ENCODE peak calls at places on chromosomes 13 and 19, in nine cellular contexts. W is neural progenitor cell, V is endodermal cell, H is fibroblast of lung, G is HCT116, Y is IMR-90, P is SK-N-MC, X is PC-3, I is SK-N-SH. B is an unnamed sample.
A peak's percentile ranks its signal among the peaks of the same experiment; 100 is the strongest.

GRCh38 chr13:110499621-110500281 is 61.8 kb downstream of the RAB20 start:
- DNase-seq in X (peak; percentile 80), H (no peak), P (no peak), Y (peak; percentile 50), G (no peak), W (no peak), I (no peak), V (no peak), B (no peak)

GRCh38 chr19:7098701-7099596 is 29.4 kb downstream of the ZNF557 start:
- DNase-seq in H (peak; percentile 91), W (peak; percentile 96), V (peak; percentile 98), Y (peak; percentile 87), X (peak; percentile 95), P (no peak), I (peak; percentile 92), G (peak; percentile 79), B (peak; percentile 91)

GRCh38 chr19:51256053-51256682 is 5.3 kb downstream of the SIGLECL1 start:
- DNase-seq in W (no peak), X (no peak), H (no peak), I (no peak), Y (no peak), P (no peak), G (no peak), V (peak; percentile 3), B (no peak)

GRCh38 chr13:33033361-33033812 is 17.2 kb downstream of the KL start:
- DNase-seq in I (no peak), H (no peak), X (no peak), V (no peak), W (no peak), G (no peak), P (no peak), Y (no peak), B (peak; percentile 31)

GRCh38 chr19:9324584-9324962 is 594 bp downstream of the ZNF559 start:
- DNase-seq in X (no peak), W (no peak), V (no peak), P (no peak), I (peak; percentile 7), Y (no peak), H (no peak), G (no peak), B (no peak)

GRCh38 chr13:74361274-74361673 is 227.1 kb upstream of the KLF12 start:
- DNase-seq in X (no peak), P (no peak), W (no peak), G (no peak), V (no peak), I (no peak), Y (no peak), H (no peak), B (no peak)

GRCh38 chr19:21164541-21164940 is 22.7 kb downstream of the ZNF431 start:
- DNase-seq in X (no peak), H (no peak), P (no peak), V (no peak), W (no peak), I (no peak), Y (no peak), G (no peak), B (no peak)

GRCh38 chr19:46080561-46080960 is 39.8 kb upstream of the IGFL4 start:
- DNase-seq in G (no peak), V (no peak), I (no peak), Y (peak; percentile 92), H (peak; percentile 56), X (peak; percentile 50), P (no peak), W (no peak), B (no peak)

GRCh38 chr19:869245-870177 is 10.0 kb downstream of the CFD start:
- DNase-seq in Y (peak; percentile 96), W (no peak), I (no peak), G (peak; percentile 63), V (peak; percentile 50), P (peak; percentile 52), H (peak; percentile 96), X (peak; percentile 84), B (no peak)

GRCh38 chr19:42281175-42282035 is 12.4 kb downstream of the CIC start:
- DNase-seq in P (no peak), G (no peak), W (peak; percentile 58), X (no peak), Y (peak; percentile 41), H (peak; percentile 65), V (peak; percentile 83), I (no peak), B (peak; percentile 32)

GRCh38 chr13:36158606-36159005 is 27.4 kb upstream of the DCLK1 start:
- DNase-seq in P (no peak), W (no peak), X (peak; percentile 29), G (no peak), I (no peak), Y (no peak), H (no peak), V (no peak), B (no peak)

GRCh38 chr13:99311137-99311536 is 3.9 kb upstream of the GPR183 start:
- DNase-seq in V (no peak), W (no peak), Y (peak; percentile 49), H (no peak), G (no peak), P (no peak), X (no peak), I (no peak), B (no peak)

GRCh38 chr13:99310382-99311031 is 3.3 kb upstream of the GPR183 start:
- DNase-seq in I (peak; percentile 25), V (no peak), P (no peak), W (no peak), G (no peak), H (peak; percentile 90), X (peak; percentile 29), Y (peak; percentile 93), B (no peak)

GRCh38 chr13:99307648-99308339 is 595 bp upstream of the GPR183 start:
- DNase-seq in W (no peak), V (peak; percentile 71), G (no peak), H (peak; percentile 44), P (no peak), Y (peak; percentile 83), X (peak; percentile 53), I (no peak), B (no peak)

GRCh38 chr13:99307247-99307646 is at the start of gene GPR183:
- DNase-seq in X (no peak), G (no peak), W (no peak), I (no peak), V (no peak), P (no peak), H (no peak), Y (peak; percentile 43), B (no peak)

DNA sequence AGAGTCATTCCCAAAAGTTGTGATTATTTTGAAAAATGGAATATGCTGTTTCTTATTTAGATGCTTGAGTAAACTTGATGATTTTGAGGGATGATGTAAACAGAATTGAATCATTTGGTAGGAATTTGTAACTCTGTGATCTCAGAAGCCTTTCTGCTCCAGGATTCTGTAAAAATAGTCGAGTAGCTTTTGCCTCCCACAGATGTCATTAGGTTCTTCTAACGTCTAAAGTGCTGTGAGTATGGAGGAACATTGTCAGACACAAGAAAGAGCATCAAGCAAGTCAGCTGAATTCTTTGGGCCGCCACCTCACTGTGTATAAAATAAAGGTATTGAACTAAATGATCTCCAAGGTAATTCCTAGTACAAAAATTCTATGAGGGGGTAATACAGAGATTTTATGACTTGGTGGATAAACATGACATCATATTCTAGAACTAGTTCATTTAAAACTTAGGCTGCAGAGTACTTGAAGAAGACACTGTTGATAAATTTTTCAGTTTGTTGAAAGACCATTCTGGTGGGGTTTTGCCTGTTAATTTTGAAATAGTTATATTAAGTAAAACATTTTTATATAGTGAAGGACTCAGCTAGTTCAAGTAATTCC is 1.4 kb upstream of the GPR183 start:
- DNase-seq in W (no peak), P (no peak), Y (peak; percentile 63), X (no peak), G (no peak), H (peak; percentile 44), I (no peak), V (no peak), B (no peak)
- H3K9ac ChIP-seq in W (no peak overlapping the region), P (no peak overlapping the region), Y (no peak overlapping the region), X (no peak overlapping the region), G (peak overlapping the region; percentile 35), H (no peak overlapping the region), I (no peak overlapping the region), V (peak overlapping the region; percentile 81), B (no peak overlapping the region)

DNA sequence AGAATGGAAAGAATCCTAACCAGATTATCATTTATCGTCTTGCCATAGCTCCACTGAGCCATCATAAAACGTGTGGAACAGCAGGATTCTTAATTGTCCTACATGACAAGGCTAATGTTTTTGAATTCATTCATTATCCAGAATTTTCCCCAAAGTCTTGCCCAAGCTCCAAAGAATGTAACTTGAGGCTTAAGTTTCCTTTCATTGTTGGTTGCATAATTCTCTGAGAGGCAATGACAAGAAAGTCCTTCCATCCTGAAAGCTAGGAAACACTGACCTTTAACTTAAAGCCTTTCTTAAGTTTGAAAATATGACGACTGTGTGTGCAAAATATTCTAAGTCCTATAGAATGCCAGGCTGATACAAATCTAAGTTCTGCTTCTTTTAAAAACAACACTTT is 546.1 kb downstream of the SUCLA2 start:
- DNase-seq in I (no peak), X (no peak), Y (peak; percentile 40), H (peak; percentile 57), W (no peak), V (no peak), P (no peak), G (no peak), B (no peak)
- H3K9ac ChIP-seq in I (no peak overlapping the region), X (no peak overlapping the region), Y (no peak overlapping the region), H (no peak overlapping the region), W (no peak overlapping the region), V (no peak overlapping the region), P (no peak overlapping the region), G (no peak overlapping the region), B (no peak overlapping the region)

GRCh38 chr19:3073159-3073563 is 10.9 kb upstream of the TLE5 start:
- DNase-seq in G (peak; percentile 81), H (peak; percentile 89), X (no peak), V (no peak), I (peak; percentile 75), W (no peak), P (peak; percentile 30), Y (peak; percentile 68), B (no peak)

GRCh38 chr19:3073931-3074595 is 11.8 kb upstream of the TLE5 start:
- DNase-seq in X (no peak), G (no peak), W (no peak), V (peak; percentile 78), H (no peak), Y (no peak), I (peak; percentile 14), P (no peak), B (no peak)

GRCh38 chr19:3075605-3076431 is 13.5 kb upstream of the TLE5 start:
- DNase-seq in W (peak; percentile 74), H (no peak), X (peak; percentile 57), V (peak; percentile 91), Y (no peak), I (peak; percentile 89), G (no peak), P (no peak), B (peak; percentile 76)

GRCh38 chr19:3068071-3068470 is 5.8 kb upstream of the TLE5 start:
- DNase-seq in I (peak; percentile 82), X (no peak), P (no peak), H (no peak), V (no peak), Y (no peak), W (no peak), G (no peak), B (no peak)

GRCh38 chr19:3071764-3072163 is 9.5 kb upstream of the TLE5 start:
- DNase-seq in X (no peak), I (no peak), V (no peak), G (no peak), P (no peak), W (no peak), Y (no peak), H (no peak), B (no peak)
- H3K9ac ChIP-seq in X (no peak overlapping the region), I (no peak overlapping the region), V (no peak overlapping the region), G (no peak overlapping the region), P (no peak overlapping the region), W (no peak overlapping the region), Y (no peak overlapping the region), H (no peak overlapping the region), B (no peak overlapping the region)

GRCh38 chr19:55660991-55661390 is 6.2 kb downstream of the U2AF2 start:
- DNase-seq in I (no peak), V (no peak), P (no peak), H (no peak), W (no peak), Y (no peak), X (no peak), G (no peak), B (no peak)
- H3K9ac ChIP-seq in I (no peak overlapping the region), V (no peak overlapping the region), P (no peak overlapping the region), H (no peak overlapping the region), W (no peak overlapping the region), Y (no peak overlapping the region), X (no peak overlapping the region), G (no peak overlapping the region), B (no peak overlapping the region)

B was measured in DND-41.